ENCODE peak calls at places on chromosomes 5 and 9, in ten cellular contexts. C is HCT116; N is GM23338; D is heart left ventricle; V is body of pancreas; L is GM23248; I is effector memory CD4-positive, alpha-beta T cell; F is left ventricle myocardium inferior; Q is PC-9; O is tibial artery. R is an unnamed sample. For H3K4me1, the result is how much of the 10 kb centered on the place peaks cover.

GRCh38 chr9:8628771-8629170 is 829.2 kb upstream of the DMAC1 start:
- DNase-seq in C (no peak), N (no peak), D (no peak), V (no peak), L (no peak), I (no peak), F (no peak), Q (no peak), O (no peak), R (no peak)

GRCh38 chr9:114168281-114169028 is 13.1 kb downstream of the COL27A1 start:
- DNase-seq in C (no peak), N (no peak), D (peak), V (no peak), L (no peak), I (no peak), F (no peak), Q (no peak), O (no peak), R (no peak)

GRCh38 chr5:50947892-50948683 is 281.7 kb downstream of the PARP8 start:
- DNase-seq in C (no peak), N (no peak), D (no peak), V (no peak), L (no peak), I (no peak), F (no peak), Q (no peak), O (no peak), R (no peak)

GRCh38 chr9:112169368-112169767 is 5.7 kb downstream of the SUSD1 start:
- DNase-seq in C (no peak), N (no peak), D (no peak), V (no peak), L (no peak), I (no peak), F (no peak), Q (peak), O (no peak), R (no peak)

GRCh38 chr5:149202910-149203451 is 61.7 kb downstream of the ABLIM3 start:
- DNase-seq in C (no peak), N (no peak), D (no peak), V (no peak), L (no peak), I (no peak), F (no peak), Q (no peak), O (no peak), R (no peak)

GRCh38 chr5:61613679-61614078 is 281.6 kb downstream of the ZSWIM6 start:
- DNase-seq in C (no peak), N (no peak), D (no peak), V (no peak), L (no peak), I (no peak), F (no peak), Q (no peak), O (no peak), R (no peak)

GRCh38 chr5:157961176-157961575 is 102.2 kb upstream of the CLINT1 start:
- DNase-seq in C (no peak), N (no peak), D (no peak), V (no peak), L (no peak), I (no peak), F (no peak), Q (no peak), O (no peak), R (no peak)

GRCh38 chr5:68476854-68477253 is 261.3 kb downstream of the PIK3R1 start:
- DNase-seq in C (no peak), N (peak), D (no peak), V (no peak), L (no peak), I (no peak), F (no peak), Q (no peak), O (no peak), R (no peak)

GRCh38 chr5:59133801-59134261 is 551.0 kb downstream of the RAB3C start:
- DNase-seq in C (no peak), N (peak), D (no peak), V (no peak), L (peak), I (no peak), F (no peak), Q (no peak), O (no peak), R (peak)

GRCh38 chr9:103485138-103485537 is 490.0 kb downstream of the CYLC2 start:
- DNase-seq in C (no peak), N (no peak), D (no peak), V (no peak), L (no peak), I (no peak), F (no peak), Q (no peak), O (no peak), R (no peak)

GRCh38 chr9:98881836-98882568 is 61.7 kb upstream of the COL15A1 start:
- DNase-seq in C (no peak), N (no peak), D (no peak), V (no peak), L (peak), I (no peak), F (no peak), Q (no peak), O (no peak), R (no peak)

DNA sequence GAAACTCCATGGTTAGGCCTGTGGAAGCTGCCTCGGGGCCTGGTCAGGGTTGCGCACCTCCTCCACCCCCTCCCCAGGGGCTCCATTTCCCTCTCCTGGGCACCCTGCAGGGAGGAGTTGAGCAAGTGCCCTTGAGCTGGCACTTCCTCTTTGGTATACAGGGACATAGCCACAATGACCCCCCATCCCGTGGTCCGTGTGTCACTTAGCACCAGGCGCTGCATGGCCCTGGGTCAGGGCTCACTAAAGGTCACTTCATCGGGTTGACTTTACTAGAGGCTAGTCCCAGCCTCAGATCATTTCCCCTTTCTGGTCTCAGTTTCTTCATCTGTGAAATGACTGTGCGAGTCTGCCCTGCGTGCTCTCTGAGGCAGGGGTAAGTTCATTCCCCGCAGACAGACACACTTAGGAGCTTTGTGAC is 16.1 kb downstream of the CXXC5 start:
- DNase-seq in C (no peak), N (no peak), D (peak), V (peak), L (no peak), I (no peak), F (no peak), Q (no peak), O (peak), R (no peak)
- H3K4me1 ChIP-seq in C (half or more), N (under half), D (under half), V (half or more), L (half or more), I (under half), F (half or more), Q (half or more), O (half or more), R (half or more)

GRCh38 chr9:14383815-14384214 is 69.9 kb upstream of the NFIB start:
- DNase-seq in C (no peak), N (no peak), D (no peak), V (no peak), L (no peak), I (no peak), F (no peak), Q (no peak), O (no peak), R (no peak)

GRCh38 chr9:14389146-14389545 is 75.2 kb upstream of the NFIB start:
- DNase-seq in C (no peak), N (no peak), D (no peak), V (no peak), L (no peak), I (no peak), F (no peak), Q (no peak), O (no peak), R (no peak)

GRCh38 chr9:14379280-14379679 is 65.3 kb upstream of the NFIB start:
- DNase-seq in C (no peak), N (no peak), D (no peak), V (no peak), L (no peak), I (no peak), F (no peak), Q (no peak), O (no peak), R (no peak)

GRCh38 chr9:14380061-14380836 is 66.3 kb upstream of the NFIB start:
- DNase-seq in C (no peak), N (no peak), D (no peak), V (no peak), L (no peak), I (no peak), F (no peak), Q (no peak), O (no peak), R (no peak)

DNA sequence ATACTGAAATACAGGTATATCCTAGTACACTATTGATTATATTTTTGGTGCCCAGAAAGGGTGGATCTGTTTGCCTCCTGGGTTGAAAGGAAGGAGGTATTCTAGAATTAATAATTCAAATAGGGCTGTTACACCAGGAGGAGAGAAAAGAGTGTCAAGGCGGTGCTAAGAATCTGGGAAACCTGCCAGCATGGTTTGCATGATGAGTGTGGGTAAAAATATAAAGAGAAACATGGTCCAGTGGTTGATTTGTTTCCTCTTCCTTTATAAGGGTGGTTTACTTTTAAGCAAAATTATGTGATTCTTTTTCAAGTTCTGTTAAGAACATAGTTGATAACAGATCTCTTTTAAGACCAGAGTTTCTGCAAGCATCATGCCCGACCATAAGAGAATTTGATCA is 69.4 kb upstream of the NFIB start:
- DNase-seq in C (no peak), N (no peak), D (peak), V (no peak), L (peak), I (no peak), F (no peak), Q (no peak), O (no peak), R (no peak)
- H3K27ac ChIP-seq in C (no peak), N (no peak), D (no peak), V (no peak), L (no peak), I (no peak), F (no peak), Q (no peak), O (no peak), R (no peak)

GRCh38 chr5:150948539-150948938 is 43.8 kb upstream of the ZNF300 start:
- DNase-seq in C (no peak), N (no peak), D (no peak), V (no peak), L (no peak), I (no peak), F (no peak), Q (no peak), O (no peak), R (no peak)

GRCh38 chr5:150945501-150945900 is 40.7 kb upstream of the ZNF300 start:
- DNase-seq in C (no peak), N (no peak), D (no peak), V (no peak), L (peak), I (no peak), F (no peak), Q (no peak), O (no peak), R (no peak)

GRCh38 chr5:150946351-150946905 is 41.6 kb upstream of the ZNF300 start:
- DNase-seq in C (no peak), N (no peak), D (peak), V (peak), L (peak), I (no peak), F (peak), Q (no peak), O (peak), R (no peak)

DNA sequence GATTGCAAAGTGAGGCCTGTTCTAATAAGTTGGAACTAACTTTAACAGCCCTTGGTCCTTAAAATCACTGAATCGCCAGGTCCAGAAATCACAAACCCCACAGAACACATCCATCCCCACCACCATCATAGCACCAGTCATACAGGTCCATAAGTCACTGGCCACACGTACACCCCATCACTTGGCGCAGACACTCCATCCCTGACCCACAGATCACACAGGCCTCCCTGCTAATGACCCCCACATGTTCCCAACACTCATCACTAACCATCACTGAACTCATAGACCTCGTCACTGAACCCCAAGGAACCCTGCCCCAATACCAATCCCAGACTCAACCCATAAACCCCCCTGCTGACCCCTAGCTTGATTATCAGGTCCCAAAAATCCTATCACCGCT is 41.2 kb upstream of the ZNF300 start:
- DNase-seq in C (no peak), N (no peak), D (no peak), V (no peak), L (no peak), I (no peak), F (no peak), Q (no peak), O (no peak), R (no peak)
- H3K4me3 ChIP-seq in C (no peak), N (no peak), D (peak), V (peak), L (peak), I (no peak), F (peak), Q (peak), O (peak), R (no peak)

GRCh38 chr9:134324359-134325095 is 1.7 kb upstream of the RXRA start:
- DNase-seq in C (no peak), N (no peak), D (peak), V (peak), L (no peak), I (no peak), F (peak), Q (no peak), O (peak), R (no peak)
- H3K4me1 ChIP-seq in C (under half), N (under half), D (under half), V (half or more), L (under half), I (under half), F (half or more), Q (under half), O (under half), R (under half)

GRCh38 chr5:75623846-75624245 is 12.6 kb downstream of the ANKDD1B start:
- DNase-seq in C (no peak), N (no peak), D (no peak), V (no peak), L (no peak), I (no peak), F (no peak), Q (no peak), O (no peak), R (no peak)
- H3K27ac ChIP-seq in C (no peak), N (no peak), D (no peak), V (no peak), L (no peak), I (no peak), F (no peak), Q (peak), O (no peak), R (peak)

GRCh38 chr5:140042551-140043507 is at the start of gene NRG2:
- DNase-seq in C (peak), N (peak), D (peak), V (peak), L (peak), I (peak), F (peak), Q (peak), O (peak), R (peak)

GRCh38 chr5:140041492-140042421 is 1.3 kb downstream of the NRG2 start:
- DNase-seq in C (no peak), N (peak), D (peak), V (peak), L (peak), I (no peak), F (peak), Q (peak), O (peak), R (no peak)

GRCh38 chr5:140040358-140040757 is 2.7 kb downstream of the NRG2 start:
- DNase-seq in C (no peak), N (no peak), D (no peak), V (no peak), L (no peak), I (no peak), F (no peak), Q (no peak), O (no peak), R (no peak)

GRCh38 chr5:140039561-140039960 is 3.5 kb downstream of the NRG2 start:
- DNase-seq in C (no peak), N (no peak), D (no peak), V (peak), L (peak), I (no peak), F (no peak), Q (no peak), O (peak), R (no peak)

DNA sequence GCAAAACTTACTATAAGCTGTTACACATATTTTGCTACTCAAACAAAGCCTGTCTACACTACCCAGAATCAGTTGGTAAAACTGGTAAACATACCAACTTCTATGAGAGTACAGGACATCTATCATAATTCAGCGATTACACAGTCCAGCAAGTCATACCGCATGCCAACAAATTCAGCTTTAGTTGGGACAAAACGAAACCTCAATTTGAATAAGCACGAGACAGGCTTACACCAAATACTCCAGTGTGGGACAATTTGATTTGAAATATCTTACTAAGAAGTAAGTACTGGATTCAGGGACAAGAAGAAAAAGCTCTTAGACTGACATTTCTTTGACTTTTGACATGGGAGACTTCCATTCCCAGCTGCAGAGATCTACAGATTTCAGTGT is 2.0 kb downstream of the NRG2 start:
- DNase-seq in C (no peak), N (no peak), D (no peak), V (no peak), L (no peak), I (no peak), F (no peak), Q (no peak), O (no peak), R (no peak)
- H3K4me3 ChIP-seq in C (no peak), N (peak), D (no peak), V (no peak), L (no peak), I (no peak), F (peak), Q (peak), O (peak), R (no peak)

R was measured in SJSA1.